ENCODE peak calls at places on chromosome 3, in four cellular contexts. E, A, Z and I are unnamed samples.
A peak's percentile ranks its signal among the peaks of the same experiment; 100 is the strongest.

GRCh38 chr3:164883161-164883560 is 195.1 kb downstream of the SI start:
- DNase-seq in E (peak; percentile 23), A (no peak), Z (no peak), I (no peak)

GRCh38 chr3:148158210-148158609 is 539.5 kb upstream of the AGTR1 start:
- DNase-seq in E (no peak), A (no peak), Z (no peak), I (peak; percentile 81)

GRCh38 chr3:122975163-122975923 is 52.2 kb downstream of the SEMA5B start:
- DNase-seq in E (peak; percentile 9), A (peak; percentile 89), Z (no peak), I (peak; percentile 56)

GRCh38 chr3:152826476-152826875 is 8.5 kb upstream of the P2RY1 start:
- DNase-seq in E (no peak), A (no peak), Z (no peak), I (no peak)

GRCh38 chr3:139564290-139564861 is 24.8 kb upstream of the RBP1 start:
- DNase-seq in E (peak; percentile 23), A (no peak), Z (no peak), I (no peak)

GRCh38 chr3:102180291-102180931 is 254.4 kb upstream of the ZPLD1 start:
- DNase-seq in E (no peak), A (no peak), Z (no peak), I (peak; percentile 78)

GRCh38 chr3:89223188-89223587 is 115.8 kb downstream of the EPHA3 start:
- DNase-seq in E (no peak), A (no peak), Z (no peak), I (no peak)

GRCh38 chr3:122912772-122913538 is 114.6 kb downstream of the SEMA5B start:
- DNase-seq in E (no peak), A (no peak), Z (no peak), I (no peak)

GRCh38 chr3:10553586-10554235 is 48.3 kb upstream of the ATP2B2 start:
- DNase-seq in E (no peak), A (peak; percentile 38), Z (peak; percentile 15), I (no peak)

GRCh38 chr3:110816008-110816407 is 255.6 kb upstream of the NECTIN3 start:
- DNase-seq in E (no peak), A (no peak), Z (no peak), I (no peak)

GRCh38 chr3:143119009-143119914 is at the start of gene CHST2:
- DNase-seq in E (peak; percentile 91), A (peak; percentile 67), Z (peak; percentile 85), I (peak; percentile 72)

GRCh38 chr3:79497447-79498111 is 270.2 kb downstream of the ROBO1 start:
- DNase-seq in E (peak; percentile 23), A (no peak), Z (no peak), I (peak; percentile 23)

GRCh38 chr3:18090377-18090776 is 334.8 kb downstream of the SATB1 start:
- DNase-seq in E (no peak), A (no peak), Z (no peak), I (no peak)

GRCh38 chr3:69710153-69710977 is 28.9 kb upstream of the MITF start:
- DNase-seq in E (no peak), A (no peak), Z (no peak), I (peak; percentile 91)

GRCh38 chr3:137766069-137766960 is 2.2 kb downstream of the SOX14 start:
- DNase-seq in E (no peak), A (no peak), Z (no peak), I (no peak)

GRCh38 chr3:50588759-50589433 is 19.6 kb downstream of the HEMK1 start:
- DNase-seq in E (no peak), A (no peak), Z (no peak), I (peak; percentile 60)

GRCh38 chr3:120839120-120839519 is 68.9 kb upstream of the STXBP5L start:
- DNase-seq in E (no peak), A (no peak), Z (no peak), I (no peak)

GRCh38 chr3:22939349-22939748 is 263.8 kb upstream of the UBE2E2 start:
- DNase-seq in E (no peak), A (no peak), Z (no peak), I (peak; percentile 74)

GRCh38 chr3:53800041-53800440 is 46.2 kb downstream of the CHDH start:
- DNase-seq in E (no peak), A (no peak), Z (no peak), I (no peak)

GRCh38 chr3:63818282-63819150 is 583 bp upstream of the C3orf49 start:
- DNase-seq in E (peak; percentile 76), A (peak; percentile 72), Z (no peak), I (peak; percentile 67)

GRCh38 chr3:24495334-24495994 is 814 bp upstream of the THRB start:
- DNase-seq in E (peak; percentile 56), A (peak; percentile 76), Z (peak; percentile 87), I (no peak)

GRCh38 chr3:8668216-8668615 is 23.6 kb upstream of the SSUH2 start:
- DNase-seq in E (no peak), A (no peak), Z (no peak), I (peak; percentile 22)

GRCh38 chr3:123412076-123412475 is 36.8 kb downstream of the ADCY5 start:
- DNase-seq in E (no peak), A (no peak), Z (no peak), I (no peak)

GRCh38 chr3:176789281-176789705 is 408.0 kb downstream of the TBL1XR1 start:
- DNase-seq in E (no peak), A (no peak), Z (no peak), I (no peak)

GRCh38 chr3:183318846-183319770 is 66.1 kb downstream of the B3GNT5 start:
- DNase-seq in E (no peak), A (no peak), Z (no peak), I (no peak)

GRCh38 chr3:186510374-186511079 is 33.7 kb downstream of the CRYGS start:
- DNase-seq in E (no peak), A (no peak), Z (no peak), I (no peak)
- TF ChIP-seq CTCF in E (no peak), A (no peak), Z (no peak), I (no peak)

GRCh38 chr3:42228796-42229195 is 37.2 kb downstream of the CCK start:
- DNase-seq in E (no peak), A (no peak), Z (no peak), I (peak; percentile 35)
- TF ChIP-seq CTCF in E (peak; percentile 16), A (no peak), Z (no peak), I (peak; percentile 26)

GRCh38 chr3:40588406-40588805 is 63.6 kb downstream of the ZNF621 start:
- DNase-seq in E (no peak), A (no peak), Z (no peak), I (no peak)
- TF ChIP-seq CTCF in E (no peak), A (no peak), Z (no peak), I (no peak)

DNA sequence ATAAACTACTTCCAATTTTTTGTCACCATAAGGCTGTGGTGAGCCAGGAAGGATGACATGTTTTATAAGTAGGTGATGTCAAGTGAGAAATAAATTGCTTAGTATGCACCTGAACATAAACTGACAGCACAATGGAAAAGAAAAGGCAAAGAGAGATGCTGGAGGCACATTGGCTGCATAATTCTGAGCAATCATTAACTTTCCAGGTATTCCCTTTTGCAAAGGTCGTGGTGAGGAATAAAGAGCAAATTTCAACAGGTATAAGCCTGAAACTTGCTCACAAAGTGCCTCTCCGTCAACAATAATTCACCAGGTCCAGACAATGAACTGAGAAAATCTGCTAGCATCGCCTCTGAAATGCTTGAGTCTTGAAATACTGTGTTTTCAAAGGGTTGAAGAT is 48.2 kb downstream of the ITGB5 start:
- DNase-seq in E (no peak), A (no peak), Z (no peak), I (no peak)
- TF ChIP-seq CTCF in E (no peak), A (no peak), Z (no peak), I (no peak)

GRCh38 chr3:47799733-47800132 is 3.2 kb upstream of the DHX30 start:
- DNase-seq in E (no peak), A (no peak), Z (no peak), I (peak; percentile 17)
- TF ChIP-seq CTCF in E (peak; percentile 15), A (no peak), Z (peak; percentile 21), I (peak; percentile 47)